ENCODE peak calls at places on chromosomes 6 and 20, in nine cellular contexts. One of them, this sample, is unnamed.

GRCh38 chr20:2010533-2010932 is 16.7 kb upstream of the PDYN start:
- DNase-seq in body of pancreas: no peak
- DNase-seq in ovary: no peak
- DNase-seq in ascending aorta: no peak
- DNase-seq in progenitor cell of endocrine pancreas: no peak
- DNase-seq in sigmoid colon: no peak
- DNase-seq in B cell: no peak
- DNase-seq in CD8-positive, alpha-beta T cell: no peak
- DNase-seq in NB4: no peak
- DNase-seq in this sample: no peak

GRCh38 chr20:26163890-26164289 is 467.2 kb upstream of the ZNF337 start:
- DNase-seq in CD8-positive, alpha-beta T cell: no peak
- DNase-seq in ascending aorta: no peak
- DNase-seq in B cell: no peak
- DNase-seq in NB4: no peak
- DNase-seq in ovary: no peak
- DNase-seq in progenitor cell of endocrine pancreas: no peak
- DNase-seq in body of pancreas: no peak
- DNase-seq in sigmoid colon: no peak
- DNase-seq in this sample: no peak

GRCh38 chr6:8006208-8006607 is 58.0 kb downstream of the BLOC1S5 start:
- DNase-seq in CD8-positive, alpha-beta T cell: no peak
- DNase-seq in sigmoid colon: no peak
- DNase-seq in ovary: no peak
- DNase-seq in NB4: peak; percentile 61
- DNase-seq in ascending aorta: no peak
- DNase-seq in progenitor cell of endocrine pancreas: no peak
- DNase-seq in body of pancreas: no peak
- DNase-seq in B cell: peak; percentile 42
- DNase-seq in this sample: no peak

GRCh38 chr6:137817219-137817618 is 49.8 kb upstream of the TNFAIP3 start:
- DNase-seq in ascending aorta: no peak
- DNase-seq in sigmoid colon: no peak
- DNase-seq in NB4: no peak
- DNase-seq in B cell: no peak
- DNase-seq in CD8-positive, alpha-beta T cell: no peak
- DNase-seq in ovary: no peak
- DNase-seq in progenitor cell of endocrine pancreas: no peak
- DNase-seq in body of pancreas: no peak
- DNase-seq in this sample: no peak

GRCh38 chr6:57822896-57823358 is 505.5 kb downstream of the PRIM2 start:
- DNase-seq in CD8-positive, alpha-beta T cell: no peak
- DNase-seq in B cell: no peak
- DNase-seq in NB4: no peak
- DNase-seq in progenitor cell of endocrine pancreas: no peak
- DNase-seq in sigmoid colon: no peak
- DNase-seq in ovary: no peak
- DNase-seq in ascending aorta: no peak
- DNase-seq in body of pancreas: no peak
- DNase-seq in this sample: no peak

GRCh38 chr6:9563996-9564395 is 850.9 kb downstream of the TFAP2A start:
- DNase-seq in CD8-positive, alpha-beta T cell: no peak
- DNase-seq in sigmoid colon: no peak
- DNase-seq in progenitor cell of endocrine pancreas: no peak
- DNase-seq in ascending aorta: no peak
- DNase-seq in ovary: no peak
- DNase-seq in NB4: no peak
- DNase-seq in B cell: no peak
- DNase-seq in body of pancreas: no peak
- DNase-seq in this sample: no peak

GRCh38 chr6:105177521-105177920 is 2.3 kb downstream of the POPDC3 start:
- DNase-seq in sigmoid colon: no peak
- DNase-seq in body of pancreas: no peak
- DNase-seq in ovary: no peak
- DNase-seq in B cell: no peak
- DNase-seq in progenitor cell of endocrine pancreas: no peak
- DNase-seq in ascending aorta: no peak
- DNase-seq in NB4: no peak
- DNase-seq in CD8-positive, alpha-beta T cell: no peak
- DNase-seq in this sample: no peak

GRCh38 chr6:18263561-18264337 is 581 bp downstream of the DEK start:
- DNase-seq in progenitor cell of endocrine pancreas: peak; percentile 41
- DNase-seq in ovary: peak; percentile 73
- DNase-seq in ascending aorta: no peak
- DNase-seq in CD8-positive, alpha-beta T cell: peak; percentile 16
- DNase-seq in B cell: no peak
- DNase-seq in NB4: peak; percentile 40
- DNase-seq in body of pancreas: peak; percentile 80
- DNase-seq in sigmoid colon: peak; percentile 86
- DNase-seq in this sample: no peak

GRCh38 chr6:158489441-158489840 is 70.5 kb upstream of the TMEM181 start:
- DNase-seq in sigmoid colon: no peak
- DNase-seq in progenitor cell of endocrine pancreas: no peak
- DNase-seq in NB4: no peak
- DNase-seq in body of pancreas: no peak
- DNase-seq in B cell: no peak
- DNase-seq in ovary: no peak
- DNase-seq in ascending aorta: no peak
- DNase-seq in CD8-positive, alpha-beta T cell: no peak
- DNase-seq in this sample: no peak

DNA sequence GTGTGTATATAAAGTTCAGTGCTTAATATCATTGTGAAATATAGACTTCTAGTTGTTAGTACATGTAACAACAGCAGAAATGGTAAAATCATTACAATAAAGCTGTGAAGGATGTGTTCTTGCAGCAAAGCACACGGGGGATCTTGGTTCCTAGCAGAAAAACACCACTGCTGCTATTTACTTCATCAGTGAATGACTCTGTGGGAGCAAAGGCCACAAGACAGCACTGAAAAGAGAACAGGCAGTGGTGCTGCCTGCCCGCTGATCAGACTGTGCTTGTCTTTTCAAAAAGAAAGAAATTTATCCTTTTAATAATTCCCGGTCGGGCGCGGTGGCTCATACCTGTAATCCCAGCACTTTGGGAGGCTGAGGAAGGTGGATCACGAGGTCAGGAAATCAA is 689.9 kb upstream of the CITED2 start:
- DNase-seq in ovary: peak; percentile 20
- DNase-seq in NB4: no peak
- DNase-seq in body of pancreas: no peak
- DNase-seq in CD8-positive, alpha-beta T cell: no peak
- DNase-seq in ascending aorta: no peak
- DNase-seq in sigmoid colon: no peak
- DNase-seq in B cell: no peak
- DNase-seq in progenitor cell of endocrine pancreas: no peak
- DNase-seq in this sample: no peak
- TF ChIP-seq CTCF in ovary: no peak
- TF ChIP-seq CTCF in NB4: no peak
- TF ChIP-seq CTCF in body of pancreas: no peak
- TF ChIP-seq CTCF in CD8-positive, alpha-beta T cell: no peak
- TF ChIP-seq CTCF in ascending aorta: no peak
- TF ChIP-seq CTCF in sigmoid colon: no peak
- TF ChIP-seq CTCF in B cell: no peak
- TF ChIP-seq CTCF in progenitor cell of endocrine pancreas: no peak
- TF ChIP-seq CTCF in this sample: no peak

GRCh38 chr20:62691485-62691884 is 17.2 kb upstream of the NTSR1 start:
- DNase-seq in progenitor cell of endocrine pancreas: no peak
- DNase-seq in CD8-positive, alpha-beta T cell: no peak
- DNase-seq in sigmoid colon: no peak
- DNase-seq in B cell: no peak
- DNase-seq in NB4: no peak
- DNase-seq in ascending aorta: no peak
- DNase-seq in ovary: no peak
- DNase-seq in body of pancreas: no peak
- DNase-seq in this sample: no peak

GRCh38 chr20:62689861-62690644 is 18.6 kb upstream of the NTSR1 start:
- DNase-seq in ovary: no peak
- DNase-seq in progenitor cell of endocrine pancreas: no peak
- DNase-seq in B cell: no peak
- DNase-seq in ascending aorta: no peak
- DNase-seq in CD8-positive, alpha-beta T cell: no peak
- DNase-seq in body of pancreas: no peak
- DNase-seq in sigmoid colon: no peak
- DNase-seq in NB4: no peak
- DNase-seq in this sample: no peak

GRCh38 chr20:62686869-62687830 is 21.5 kb upstream of the NTSR1 start:
- DNase-seq in ovary: no peak
- DNase-seq in ascending aorta: no peak
- DNase-seq in progenitor cell of endocrine pancreas: no peak
- DNase-seq in CD8-positive, alpha-beta T cell: no peak
- DNase-seq in body of pancreas: no peak
- DNase-seq in sigmoid colon: no peak
- DNase-seq in NB4: no peak
- DNase-seq in B cell: no peak
- DNase-seq in this sample: no peak

GRCh38 chr20:62688083-62688482 is 20.6 kb upstream of the NTSR1 start:
- DNase-seq in ovary: no peak
- DNase-seq in sigmoid colon: no peak
- DNase-seq in body of pancreas: no peak
- DNase-seq in CD8-positive, alpha-beta T cell: no peak
- DNase-seq in ascending aorta: no peak
- DNase-seq in NB4: no peak
- DNase-seq in progenitor cell of endocrine pancreas: no peak
- DNase-seq in B cell: no peak
- DNase-seq in this sample: no peak

GRCh38 chr20:62688855-62689460 is 19.7 kb upstream of the NTSR1 start:
- DNase-seq in ascending aorta: no peak
- DNase-seq in ovary: no peak
- DNase-seq in sigmoid colon: no peak
- DNase-seq in progenitor cell of endocrine pancreas: no peak
- DNase-seq in CD8-positive, alpha-beta T cell: no peak
- DNase-seq in NB4: no peak
- DNase-seq in B cell: no peak
- DNase-seq in body of pancreas: no peak
- DNase-seq in this sample: no peak
- TF ChIP-seq CTCF in ascending aorta: no peak
- TF ChIP-seq CTCF in ovary: no peak
- TF ChIP-seq CTCF in sigmoid colon: peak; percentile 8
- TF ChIP-seq CTCF in progenitor cell of endocrine pancreas: peak; percentile 29
- TF ChIP-seq CTCF in CD8-positive, alpha-beta T cell: no peak
- TF ChIP-seq CTCF in NB4: no peak
- TF ChIP-seq CTCF in B cell: no peak
- TF ChIP-seq CTCF in body of pancreas: no peak
- TF ChIP-seq CTCF in this sample: no peak

GRCh38 chr6:109197061-109197460 is 101.8 kb downstream of the CEP57L1 start:
- DNase-seq in ovary: no peak
- DNase-seq in progenitor cell of endocrine pancreas: no peak
- DNase-seq in ascending aorta: no peak
- DNase-seq in body of pancreas: peak; percentile 25
- DNase-seq in CD8-positive, alpha-beta T cell: no peak
- DNase-seq in B cell: no peak
- DNase-seq in NB4: no peak
- DNase-seq in sigmoid colon: no peak
- DNase-seq in this sample: no peak
- TF ChIP-seq CTCF in ovary: no peak
- TF ChIP-seq CTCF in progenitor cell of endocrine pancreas: no peak
- TF ChIP-seq CTCF in ascending aorta: no peak
- TF ChIP-seq CTCF in body of pancreas: no peak
- TF ChIP-seq CTCF in CD8-positive, alpha-beta T cell: no peak
- TF ChIP-seq CTCF in B cell: no peak
- TF ChIP-seq CTCF in NB4: no peak
- TF ChIP-seq CTCF in sigmoid colon: no peak
- TF ChIP-seq CTCF in this sample: no peak

GRCh38 chr20:32775240-32775991 is 13.2 kb downstream of the DNMT3B start:
- DNase-seq in CD8-positive, alpha-beta T cell: no peak
- DNase-seq in ascending aorta: no peak
- DNase-seq in ovary: no peak
- DNase-seq in NB4: peak; percentile 61
- DNase-seq in B cell: no peak
- DNase-seq in sigmoid colon: no peak
- DNase-seq in body of pancreas: no peak
- DNase-seq in progenitor cell of endocrine pancreas: no peak
- DNase-seq in this sample: no peak

GRCh38 chr20:32780749-32781402 is 18.7 kb downstream of the DNMT3B start:
- DNase-seq in sigmoid colon: no peak
- DNase-seq in ovary: no peak
- DNase-seq in B cell: peak; percentile 11
- DNase-seq in progenitor cell of endocrine pancreas: no peak
- DNase-seq in CD8-positive, alpha-beta T cell: no peak
- DNase-seq in ascending aorta: no peak
- DNase-seq in NB4: no peak
- DNase-seq in body of pancreas: no peak
- DNase-seq in this sample: no peak

GRCh38 chr20:32780278-32780677 is 18.1 kb downstream of the DNMT3B start:
- DNase-seq in CD8-positive, alpha-beta T cell: no peak
- DNase-seq in ovary: no peak
- DNase-seq in progenitor cell of endocrine pancreas: no peak
- DNase-seq in sigmoid colon: no peak
- DNase-seq in B cell: no peak
- DNase-seq in ascending aorta: no peak
- DNase-seq in body of pancreas: no peak
- DNase-seq in NB4: no peak
- DNase-seq in this sample: no peak

GRCh38 chr20:32777177-32777956 is 15.2 kb downstream of the DNMT3B start:
- DNase-seq in ovary: no peak
- DNase-seq in NB4: no peak
- DNase-seq in sigmoid colon: no peak
- DNase-seq in progenitor cell of endocrine pancreas: no peak
- DNase-seq in CD8-positive, alpha-beta T cell: no peak
- DNase-seq in B cell: no peak
- DNase-seq in body of pancreas: peak; percentile 93
- DNase-seq in ascending aorta: no peak
- DNase-seq in this sample: no peak

GRCh38 chr20:32779500-32780215 is 17.5 kb downstream of the DNMT3B start:
- DNase-seq in sigmoid colon: no peak
- DNase-seq in B cell: no peak
- DNase-seq in NB4: no peak
- DNase-seq in ovary: no peak
- DNase-seq in ascending aorta: no peak
- DNase-seq in progenitor cell of endocrine pancreas: peak; percentile 63
- DNase-seq in body of pancreas: no peak
- DNase-seq in CD8-positive, alpha-beta T cell: no peak
- DNase-seq in this sample: no peak
- TF ChIP-seq CTCF in sigmoid colon: no peak
- TF ChIP-seq CTCF in B cell: no peak
- TF ChIP-seq CTCF in NB4: no peak
- TF ChIP-seq CTCF in ovary: no peak
- TF ChIP-seq CTCF in ascending aorta: no peak
- TF ChIP-seq CTCF in progenitor cell of endocrine pancreas: no peak
- TF ChIP-seq CTCF in body of pancreas: no peak
- TF ChIP-seq CTCF in CD8-positive, alpha-beta T cell: no peak
- TF ChIP-seq CTCF in this sample: no peak